ENCODE peak calls at places on chromosomes 12 and 14, in six cellular contexts. A, W, J, H, S and Z are unnamed samples. For H3F3A, the result is how much of the 10 kb centered on the place peaks cover.

GRCh38 chr12:89117448-89118034 is 234.8 kb downstream of the DUSP6 start:
- DNase-seq in A (no peak), W (no peak), J (peak), H (no peak), S (no peak), Z (peak)

GRCh38 chr12:58186914-58187313 is 245.5 kb downstream of the ATP23 start:
- DNase-seq in A (no peak), W (peak), J (no peak), H (no peak), S (no peak), Z (no peak)

GRCh38 chr12:129928643-129929042 is 24.8 kb upstream of the TMEM132D start:
- DNase-seq in A (no peak), W (no peak), J (no peak), H (no peak), S (no peak), Z (no peak)

GRCh38 chr14:61025239-61026223 is 44.5 kb downstream of the SLC38A6 start:
- DNase-seq in A (peak), W (peak), J (peak), H (peak), S (peak), Z (peak)

GRCh38 chr12:47819902-47820630 is at the start of gene HDAC7:
- DNase-seq in A (peak), W (peak), J (peak), H (peak), S (peak), Z (peak)

GRCh38 chr12:12018454-12018853 is 52.3 kb upstream of the BCL2L14 start:
- DNase-seq in A (peak), W (no peak), J (peak), H (no peak), S (no peak), Z (no peak)

GRCh38 chr12:18373176-18373575 is 111.9 kb downstream of the PIK3C2G start:
- DNase-seq in A (no peak), W (no peak), J (no peak), H (no peak), S (no peak), Z (no peak)

GRCh38 chr14:101812071-101812470 is 50.6 kb downstream of the PPP2R5C start:
- DNase-seq in A (no peak), W (no peak), J (no peak), H (no peak), S (peak), Z (no peak)

GRCh38 chr12:52741378-52742195 is 35.6 kb downstream of the KRT76 start:
- DNase-seq in A (peak), W (peak), J (peak), H (peak), S (peak), Z (peak)

GRCh38 chr12:110844551-110845395 is 2.0 kb upstream of the CCDC63 start:
- DNase-seq in A (peak), W (no peak), J (no peak), H (no peak), S (no peak), Z (peak)

GRCh38 chr12:22042981-22043669 is 2.9 kb upstream of the CMAS start:
- DNase-seq in A (peak), W (no peak), J (peak), H (no peak), S (no peak), Z (peak)

GRCh38 chr12:6946033-6946919 is 2.5 kb downstream of the C12orf57 start:
- DNase-seq in A (no peak), W (peak), J (peak), H (peak), S (peak), Z (peak)

GRCh38 chr12:67671419-67671818 is 22.9 kb downstream of the DYRK2 start:
- DNase-seq in A (peak), W (no peak), J (no peak), H (no peak), S (no peak), Z (no peak)

GRCh38 chr12:27709932-27710591 is 570 bp upstream of the MRPS35 start:
- DNase-seq in A (peak), W (peak), J (peak), H (no peak), S (no peak), Z (no peak)

GRCh38 chr14:61812347-61813100 is 50.3 kb downstream of the SNAPC1 start:
- DNase-seq in A (peak), W (no peak), J (no peak), H (peak), S (peak), Z (no peak)

GRCh38 chr12:116060765-116061164 is 216.7 kb downstream of the MED13L start:
- DNase-seq in A (peak), W (peak), J (no peak), H (no peak), S (no peak), Z (no peak)

GRCh38 chr14:90562652-90563051 is 165.8 kb downstream of the CALM1 start:
- DNase-seq in A (no peak), W (no peak), J (no peak), H (no peak), S (no peak), Z (no peak)

GRCh38 chr12:119956047-119956446 is 33.0 kb upstream of the BICDL1 start:
- DNase-seq in A (no peak), W (no peak), J (peak), H (no peak), S (peak), Z (no peak)

GRCh38 chr14:37593496-37594237 is 1.4 kb downstream of the FOXA1 start:
- DNase-seq in A (no peak), W (no peak), J (no peak), H (no peak), S (no peak), Z (no peak)

GRCh38 chr12:90653051-90653450 is 301.9 kb downstream of the CCER1 start:
- DNase-seq in A (peak), W (no peak), J (no peak), H (no peak), S (no peak), Z (no peak)

GRCh38 chr12:110858848-110859247 is 12.1 kb downstream of the CCDC63 start:
- DNase-seq in A (peak), W (no peak), J (no peak), H (peak), S (peak), Z (no peak)

GRCh38 chr14:64723691-64724577 is 19.7 kb downstream of the PLEKHG3 start:
- DNase-seq in A (no peak), W (no peak), J (no peak), H (peak), S (no peak), Z (no peak)

GRCh38 chr14:91924871-91925726 is 22.4 kb downstream of the FBLN5 start:
- DNase-seq in A (no peak), W (no peak), J (no peak), H (no peak), S (peak), Z (no peak)

GRCh38 chr14:31414190-31414833 is 6.0 kb downstream of the HEATR5A start:
- DNase-seq in A (peak), W (no peak), J (peak), H (no peak), S (no peak), Z (peak)

GRCh38 chr14:78519863-78520262 is 349.7 kb downstream of the NRXN3 start:
- DNase-seq in A (peak), W (no peak), J (peak), H (peak), S (peak), Z (no peak)

GRCh38 chr14:34301107-34301734 is 160.8 kb downstream of the SPTSSA start:
- DNase-seq in A (peak), W (peak), J (peak), H (peak), S (peak), Z (peak)

GRCh38 chr14:53855127-53855526 is 101.5 kb downstream of the BMP4 start:
- DNase-seq in A (no peak), W (no peak), J (peak), H (no peak), S (no peak), Z (no peak)

GRCh38 chr12:54026640-54027441 is 1.4 kb upstream of the HOXC6 start:
- DNase-seq in A (peak), W (no peak), J (no peak), H (no peak), S (no peak), Z (no peak)
- TF ChIP-seq EZH2 in A (no peak), W (no peak), J (no peak), H (peak), S (peak), Z (no peak)

DNA sequence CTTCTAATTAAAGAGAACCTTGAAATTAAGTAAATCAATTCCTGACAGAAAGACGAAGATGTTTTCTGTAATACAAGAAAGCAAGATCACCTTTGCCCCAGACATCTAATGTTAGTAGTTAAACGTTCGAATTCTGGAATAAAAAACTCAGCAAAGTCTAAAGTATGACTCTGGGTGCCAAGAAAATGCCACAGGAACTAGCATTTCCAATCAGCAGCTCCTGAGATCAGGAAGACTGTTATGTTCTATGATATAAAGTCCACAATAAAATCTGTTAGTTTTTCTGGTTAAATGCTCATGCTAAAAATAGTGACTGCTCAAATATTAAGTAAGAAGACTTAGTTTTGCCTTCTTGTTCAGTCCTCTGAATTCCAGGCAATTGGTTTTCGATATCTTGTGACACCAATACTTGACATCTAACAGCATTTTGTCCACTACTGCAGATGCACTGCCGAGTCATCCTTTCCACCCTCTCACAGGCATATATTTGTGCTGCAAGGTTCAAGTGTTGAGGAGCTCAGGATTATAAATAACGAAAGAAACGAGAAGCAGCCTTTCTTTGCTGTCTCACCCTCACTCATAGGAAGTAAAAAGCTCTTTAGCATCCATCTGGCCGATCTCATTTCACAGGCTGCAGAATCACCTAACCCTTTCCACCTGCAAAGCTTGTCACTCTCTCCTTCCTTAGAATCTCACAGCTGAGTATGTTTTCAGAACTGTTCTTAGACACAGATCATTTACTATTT is 32.0 kb downstream of the SSH1 start:
- DNase-seq in A (peak), W (peak), J (no peak), H (no peak), S (no peak), Z (no peak)
- H3F3A ChIP-seq in A (half or more), W (under half), J (under half), H (under half), S (under half), Z (under half)

DNA sequence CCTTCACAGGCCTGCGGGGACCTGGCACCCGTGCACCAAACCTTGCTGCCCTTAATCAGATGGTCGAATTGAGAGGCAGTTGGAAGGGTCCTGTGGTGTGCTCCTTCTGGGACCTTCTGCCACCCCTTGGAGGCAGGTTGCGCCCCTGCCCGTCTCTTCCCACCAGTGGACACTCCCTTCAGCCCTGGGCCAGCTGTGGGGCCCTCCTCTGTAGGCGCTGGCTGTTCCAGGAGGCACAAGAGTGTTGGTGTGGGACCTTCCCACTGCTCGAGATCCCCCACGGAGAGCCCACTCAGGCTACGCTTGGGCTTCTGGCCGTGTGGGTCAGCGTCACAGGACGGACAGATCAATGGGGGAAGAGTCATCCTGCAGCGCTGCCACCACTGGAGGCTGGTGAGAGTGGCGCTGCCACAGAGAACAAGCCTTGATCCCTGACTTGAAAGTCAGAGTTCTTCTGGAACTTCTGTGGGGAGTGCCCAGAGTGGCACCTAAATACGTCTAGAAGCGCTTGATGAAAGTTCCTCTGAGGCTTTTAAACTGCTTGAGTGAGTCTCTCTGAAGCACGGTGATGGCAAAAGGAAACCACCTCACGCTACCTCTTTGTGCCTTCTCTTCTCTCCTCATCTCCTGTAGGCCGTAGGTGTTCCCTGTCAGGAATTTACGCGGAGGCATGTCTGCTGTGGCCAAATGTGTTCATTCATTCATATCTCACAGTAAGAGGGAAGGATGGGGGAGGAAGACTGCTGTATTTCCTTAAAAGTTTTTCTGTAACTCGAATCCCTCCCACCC is 48.3 kb downstream of the TRAF3 start:
- DNase-seq in A (no peak), W (no peak), J (no peak), H (no peak), S (no peak), Z (no peak)
- H3K4me3 ChIP-seq in A (no peak), W (no peak), J (no peak), H (no peak), S (no peak), Z (no peak)

GRCh38 chr12:4857472-4858291 is 52.0 kb upstream of the KCNA1 start:
- DNase-seq in A (peak), W (peak), J (peak), H (peak), S (peak), Z (no peak)
- TF ChIP-seq EZH2 in A (peak), W (no peak), J (no peak), H (no peak), S (no peak), Z (no peak)